ENCODE peak calls at places on chromosomes 7 and 10, in five cellular contexts. H, Z, W, Q and X are unnamed samples.

GRCh38 chr10:72137583-72137982 is 49.2 kb upstream of the SPOCK2 start:
- DNase-seq in H (no peak), Z (no peak), W (no peak), Q (no peak), X (no peak)

GRCh38 chr10:116163308-116163707 is 109.7 kb downstream of the GFRA1 start:
- DNase-seq in H (no peak), Z (no peak), W (no peak), Q (peak), X (no peak)

GRCh38 chr7:6623589-6624245 is 8.3 kb downstream of the ZNF853 start:
- DNase-seq in H (no peak), Z (no peak), W (no peak), Q (no peak), X (no peak)

GRCh38 chr10:15091418-15091817 is 2.8 kb upstream of the ACBD7 start:
- DNase-seq in H (no peak), Z (no peak), W (no peak), Q (no peak), X (no peak)

GRCh38 chr7:75732764-75733630 is 5.7 kb downstream of the HIP1 start:
- DNase-seq in H (no peak), Z (peak), W (no peak), Q (no peak), X (peak)

GRCh38 chr10:86652361-86653202 is 1.8 kb upstream of the OPN4 start:
- DNase-seq in H (no peak), Z (peak), W (no peak), Q (no peak), X (peak)

GRCh38 chr7:32336726-32337125 is 153.5 kb downstream of the LSM5 start:
- DNase-seq in H (no peak), Z (peak), W (no peak), Q (no peak), X (no peak)

GRCh38 chr7:86814980-86815379 is 171.3 kb downstream of the GRM3 start:
- DNase-seq in H (no peak), Z (no peak), W (peak), Q (no peak), X (peak)

GRCh38 chr7:81331061-81332018 is 412.5 kb upstream of the SEMA3C start:
- DNase-seq in H (no peak), Z (peak), W (no peak), Q (no peak), X (peak)

GRCh38 chr10:60937022-60937421 is 7.0 kb downstream of the RHOBTB1 start:
- DNase-seq in H (no peak), Z (no peak), W (no peak), Q (no peak), X (no peak)

GRCh38 chr10:131727612-131728011 is 173.2 kb upstream of the PPP2R2D start:
- DNase-seq in H (no peak), Z (no peak), W (no peak), Q (no peak), X (no peak)

GRCh38 chr10:77516575-77516974 is 121.0 kb downstream of the KCNMA1 start:
- DNase-seq in H (no peak), Z (no peak), W (no peak), Q (no peak), X (no peak)

GRCh38 chr10:126628746-126629145 is 41.7 kb downstream of the C10orf90 start:
- DNase-seq in H (no peak), Z (no peak), W (no peak), Q (peak), X (no peak)

GRCh38 chr7:85023066-85023687 is 163.7 kb downstream of the SEMA3D start:
- DNase-seq in H (no peak), Z (peak), W (no peak), Q (no peak), X (peak)

GRCh38 chr10:14184841-14185500 is 145.8 kb downstream of the FRMD4A start:
- DNase-seq in H (peak), Z (no peak), W (no peak), Q (no peak), X (no peak)

GRCh38 chr10:104065748-104066147 is 19.9 kb downstream of the COL17A1 start:
- DNase-seq in H (no peak), Z (no peak), W (no peak), Q (no peak), X (no peak)

GRCh38 chr7:67359900-67360299 is 363.3 kb downstream of the TYW1 start:
- DNase-seq in H (no peak), Z (no peak), W (no peak), Q (no peak), X (no peak)

GRCh38 chr7:26321440-26321839 is 29.8 kb downstream of the SNX10 start:
- DNase-seq in H (no peak), Z (no peak), W (no peak), Q (no peak), X (no peak)

GRCh38 chr10:16893664-16894063 is 76.4 kb upstream of the RSU1 start:
- DNase-seq in H (no peak), Z (no peak), W (peak), Q (no peak), X (no peak)

GRCh38 chr10:9010093-9010492 is 955.6 kb downstream of the GATA3 start:
- DNase-seq in H (peak), Z (no peak), W (no peak), Q (no peak), X (no peak)

GRCh38 chr10:119859422-119860258 is 13.0 kb downstream of the MCMBP start:
- DNase-seq in H (no peak), Z (peak), W (peak), Q (no peak), X (peak)

GRCh38 chr7:134875867-134876266 is 96.4 kb downstream of the CALD1 start:
- DNase-seq in H (no peak), Z (peak), W (no peak), Q (no peak), X (peak)

GRCh38 chr7:155352753-155353115 is 55.1 kb downstream of the INSIG1 start:
- DNase-seq in H (no peak), Z (no peak), W (no peak), Q (no peak), X (no peak)

GRCh38 chr7:106947244-106947728 is 82.2 kb downstream of the PIK3CG start:
- DNase-seq in H (no peak), Z (peak), W (peak), Q (peak), X (peak)

GRCh38 chr10:80397014-80397413 is 11.3 kb upstream of the PRXL2A start:
- DNase-seq in H (no peak), Z (no peak), W (no peak), Q (no peak), X (no peak)

GRCh38 chr10:31721166-31721565 is 207.5 kb downstream of the ARHGAP12 start:
- DNase-seq in H (no peak), Z (no peak), W (no peak), Q (no peak), X (no peak)

GRCh38 chr7:16421333-16422099 is at the start of gene CRPPA:
- DNase-seq in H (peak), Z (peak), W (no peak), Q (peak), X (peak)

GRCh38 chr7:24963218-24963617 is 16.8 kb downstream of the OSBPL3 start:
- DNase-seq in H (no peak), Z (peak), W (no peak), Q (peak), X (no peak)

GRCh38 chr7:134890246-134891240 is 95.8 kb upstream of the AGBL3 start:
- DNase-seq in H (no peak), Z (peak), W (no peak), Q (peak), X (peak)

GRCh38 chr7:11910253-11910652 is 78.3 kb upstream of the THSD7A start:
- DNase-seq in H (no peak), Z (no peak), W (no peak), Q (no peak), X (no peak)

GRCh38 chr10:79293841-79294705 is 53.2 kb upstream of the PPIF start:
- DNase-seq in H (no peak), Z (peak), W (no peak), Q (no peak), X (peak)